ENCODE peak calls at places on chromosomes 1 and 21, in five cellular contexts. T, U, V, N and M are unnamed samples.

GRCh38 chr1:34590211-34590623 is 164.6 kb upstream of the GJB5 start:
- DNase-seq in V (peak; percentile 2), T (no peak), N (peak; percentile 85), U (peak; percentile 94), M (peak; percentile 41)

GRCh38 chr21:34844033-34844923 is 175.5 kb downstream of the CLIC6 start:
- DNase-seq in N (no peak), V (no peak), U (no peak), T (no peak), M (peak; percentile 34)

GRCh38 chr1:228837817-228838716 is 102.8 kb downstream of the RHOU start:
- DNase-seq in V (peak; percentile 87), N (peak; percentile 99), U (peak; percentile 94), T (no peak), M (peak; percentile 86)

GRCh38 chr1:27522148-27522859 is 32.3 kb upstream of the WASF2 start:
- DNase-seq in U (no peak), N (peak; percentile 35), T (peak; percentile 62), V (no peak), M (no peak)

GRCh38 chr1:204971700-204972336 is 71.2 kb upstream of the CNTN2 start:
- DNase-seq in T (no peak), N (peak; percentile 81), V (peak; percentile 85), U (peak; percentile 83), M (peak; percentile 28)

GRCh38 chr1:183968386-183968785 is 69.1 kb downstream of the COLGALT2 start:
- DNase-seq in U (no peak), V (no peak), N (no peak), T (no peak), M (no peak)

GRCh38 chr21:46185717-46186116 is 1.5 kb upstream of the SPATC1L start:
- DNase-seq in V (no peak), N (no peak), U (no peak), T (no peak), M (no peak)

GRCh38 chr1:99527078-99527477 is 118.8 kb upstream of the PALMD start:
- DNase-seq in T (no peak), U (no peak), N (peak; percentile 51), V (peak; percentile 41), M (no peak)

GRCh38 chr1:7754234-7754633 is 16.9 kb upstream of the VAMP3 start:
- DNase-seq in N (no peak), U (no peak), T (no peak), V (no peak), M (no peak)

GRCh38 chr1:3778590-3779264 is 6.2 kb downstream of the SMIM1 start:
- DNase-seq in V (no peak), U (no peak), N (no peak), T (no peak), M (no peak)

GRCh38 chr21:34274001-34274400 is 89.8 kb upstream of the KCNE2 start:
- DNase-seq in T (no peak), N (no peak), U (peak; percentile 12), V (peak; percentile 19), M (no peak)

GRCh38 chr1:45403298-45404079 is 63.2 kb upstream of the MUTYH start:
- DNase-seq in V (no peak), N (peak; percentile 10), T (no peak), U (no peak), M (no peak)

GRCh38 chr1:160499631-160500030 is 23.4 kb downstream of the SLAMF6 start:
- DNase-seq in N (no peak), T (no peak), V (no peak), U (no peak), M (no peak)

GRCh38 chr21:36420571-36421339 is 35.6 kb downstream of the CHAF1B start:
- DNase-seq in T (no peak), N (no peak), V (no peak), U (no peak), M (no peak)

GRCh38 chr1:206012086-206012859 is 9.1 kb upstream of the RAB7B start:
- DNase-seq in U (peak; percentile 50), N (no peak), T (no peak), V (no peak), M (no peak)

GRCh38 chr1:234970731-234971476 is 157.7 kb downstream of the TOMM20 start:
- DNase-seq in N (peak; percentile 29), T (peak; percentile 70), U (peak; percentile 90), V (peak; percentile 83), M (peak; percentile 85)

GRCh38 chr1:11792106-11792505 is 13.7 kb downstream of the MTHFR start:
- DNase-seq in V (no peak), U (no peak), T (no peak), N (no peak), M (no peak)

GRCh38 chr1:116556289-116557006 is 14.4 kb downstream of the CD58 start:
- DNase-seq in U (peak; percentile 89), N (peak; percentile 98), T (no peak), V (peak; percentile 92), M (peak; percentile 36)

GRCh38 chr1:172429324-172430127 is 9.0 kb downstream of the C1orf105 start:
- DNase-seq in T (no peak), V (peak; percentile 80), U (no peak), N (peak; percentile 99), M (no peak)